ENCODE peak calls at places on chromosomes 2 and 18, in five cellular contexts. E, F, P, I and J are unnamed samples.

GRCh38 chr2:237923507-237924163 is 43.2 kb upstream of the UBE2F start:
- DNase-seq in E (peak), P (peak), I (peak), F (peak), J (peak)

GRCh38 chr2:184091456-184091855 is 506.9 kb upstream of the ZNF804A start:
- DNase-seq in E (no peak), I (no peak), F (no peak), P (no peak), J (no peak)

GRCh38 chr2:43458002-43458628 is 137.7 kb downstream of the THADA start:
- DNase-seq in E (peak), P (no peak), F (no peak), I (no peak), J (peak)

GRCh38 chr2:144084114-144084661 is 435.7 kb downstream of the ZEB2 start:
- DNase-seq in P (no peak), E (peak), I (no peak), F (no peak), J (no peak)

GRCh38 chr2:12287220-12287751 is 429.4 kb upstream of the TRIB2 start:
- DNase-seq in F (no peak), E (peak), I (no peak), P (no peak), J (no peak)

GRCh38 chr2:65554765-65555561 is 122.6 kb upstream of the SPRED2 start:
- DNase-seq in E (peak), P (no peak), F (no peak), I (no peak), J (no peak)

GRCh38 chr2:228681426-228681825 is 499.9 kb upstream of the SPHKAP start:
- DNase-seq in P (peak), F (no peak), E (peak), I (no peak), J (no peak)

GRCh38 chr2:207230261-207231105 is 64.7 kb upstream of the KLF7 start:
- DNase-seq in E (no peak), I (peak), F (no peak), P (peak), J (peak)

GRCh38 chr18:64653068-64653467 is 504.2 kb upstream of the LINC00305 start:
- DNase-seq in E (no peak), I (no peak), F (no peak), P (no peak), J (no peak)

GRCh38 chr2:68828887-68829708 is 42.1 kb downstream of the BMP10 start:
- DNase-seq in F (no peak), I (no peak), E (peak), P (peak), J (peak)

GRCh38 chr18:14912967-14913366 is 165.0 kb downstream of the ANKRD30B start:
- DNase-seq in F (no peak), P (no peak), I (no peak), E (no peak), J (no peak)

GRCh38 chr2:84846041-84846663 is 34.7 kb downstream of the TRABD2A start:
- DNase-seq in I (no peak), P (no peak), E (no peak), F (no peak), J (no peak)

GRCh38 chr2:97891611-97892010 is 104.1 kb downstream of the TMEM131 start:
- DNase-seq in I (no peak), P (no peak), F (no peak), E (no peak), J (no peak)

GRCh38 chr2:85503168-85503610 is 35.8 kb upstream of the MAT2A start:
- DNase-seq in F (no peak), E (no peak), I (no peak), P (no peak), J (no peak)

GRCh38 chr2:16149349-16150243 is 209.2 kb downstream of the MYCN start:
- DNase-seq in P (no peak), I (peak), F (no peak), E (no peak), J (no peak)

GRCh38 chr2:237691200-237691907 is 64.0 kb downstream of the LRRFIP1 start:
- DNase-seq in E (peak), F (peak), I (peak), P (peak), J (peak)

GRCh38 chr2:7436096-7436906 is 519.1 kb downstream of the RNF144A start:
- DNase-seq in F (no peak), I (no peak), E (no peak), P (no peak), J (no peak)

GRCh38 chr18:36977121-36977520 is 148.2 kb downstream of the KIAA1328 start:
- DNase-seq in P (no peak), E (no peak), I (no peak), F (no peak), J (no peak)

GRCh38 chr2:65969161-65969560 is 465.8 kb upstream of the MEIS1 start:
- DNase-seq in F (no peak), P (no peak), I (no peak), E (no peak), J (no peak)

GRCh38 chr2:226701052-226701451 is 98.6 kb downstream of the IRS1 start:
- DNase-seq in P (no peak), F (no peak), E (peak), I (no peak), J (no peak)

GRCh38 chr2:86223682-86224560 is 24.7 kb downstream of the MRPL35 start:
- DNase-seq in P (no peak), F (no peak), E (no peak), I (no peak), J (no peak)

GRCh38 chr2:5914831-5915611 is 222.8 kb downstream of the SOX11 start:
- DNase-seq in E (peak), P (peak), I (peak), F (peak), J (no peak)

GRCh38 chr2:12720181-12720580 is 3.4 kb downstream of the TRIB2 start:
- DNase-seq in E (peak), I (no peak), P (no peak), F (no peak), J (no peak)

GRCh38 chr2:9739508-9739907 is 103.8 kb upstream of the TAF1B start:
- DNase-seq in E (no peak), I (no peak), F (no peak), P (no peak), J (no peak)

GRCh38 chr2:12778369-12778768 is 61.6 kb downstream of the TRIB2 start:
- DNase-seq in E (no peak), I (no peak), P (no peak), F (no peak), J (no peak)

GRCh38 chr18:56473400-56474059 is 164.9 kb downstream of the TXNL1 start:
- DNase-seq in P (no peak), I (no peak), E (no peak), F (no peak), J (no peak)

GRCh38 chr2:230600285-230600684 is 112.4 kb upstream of the CAB39 start:
- DNase-seq in I (no peak), P (no peak), F (no peak), E (no peak), J (peak)

GRCh38 chr2:148350211-148350610 is 294.3 kb upstream of the EPC2 start:
- DNase-seq in I (no peak), P (no peak), E (no peak), F (no peak), J (no peak)

GRCh38 chr2:167750675-167751074 is 496.7 kb downstream of the STK39 start:
- DNase-seq in E (no peak), P (no peak), I (no peak), F (no peak), J (no peak)

GRCh38 chr2:64374686-64375085 is 79.3 kb upstream of the LGALSL start:
- DNase-seq in I (no peak), P (no peak), E (no peak), F (no peak), J (no peak)

GRCh38 chr2:213149949-213150314 is 1.5 kb downstream of the IKZF2 start:
- DNase-seq in F (peak), E (peak), I (no peak), P (no peak), J (no peak)

GRCh38 chr2:145689277-145689676 is 1169.4 kb upstream of the ZEB2 start:
- DNase-seq in P (no peak), I (no peak), E (no peak), F (no peak), J (no peak)

GRCh38 chr2:145682536-145683157 is 1162.7 kb upstream of the ZEB2 start:
- DNase-seq in F (no peak), P (no peak), E (no peak), I (no peak), J (no peak)

GRCh38 chr2:145687445-145688104 is 1167.7 kb upstream of the ZEB2 start:
- DNase-seq in P (peak), I (no peak), E (no peak), F (no peak), J (no peak)

GRCh38 chr2:145688156-145688555 is 1168.2 kb upstream of the ZEB2 start:
- DNase-seq in P (no peak), I (no peak), F (no peak), E (no peak), J (no peak)

DNA sequence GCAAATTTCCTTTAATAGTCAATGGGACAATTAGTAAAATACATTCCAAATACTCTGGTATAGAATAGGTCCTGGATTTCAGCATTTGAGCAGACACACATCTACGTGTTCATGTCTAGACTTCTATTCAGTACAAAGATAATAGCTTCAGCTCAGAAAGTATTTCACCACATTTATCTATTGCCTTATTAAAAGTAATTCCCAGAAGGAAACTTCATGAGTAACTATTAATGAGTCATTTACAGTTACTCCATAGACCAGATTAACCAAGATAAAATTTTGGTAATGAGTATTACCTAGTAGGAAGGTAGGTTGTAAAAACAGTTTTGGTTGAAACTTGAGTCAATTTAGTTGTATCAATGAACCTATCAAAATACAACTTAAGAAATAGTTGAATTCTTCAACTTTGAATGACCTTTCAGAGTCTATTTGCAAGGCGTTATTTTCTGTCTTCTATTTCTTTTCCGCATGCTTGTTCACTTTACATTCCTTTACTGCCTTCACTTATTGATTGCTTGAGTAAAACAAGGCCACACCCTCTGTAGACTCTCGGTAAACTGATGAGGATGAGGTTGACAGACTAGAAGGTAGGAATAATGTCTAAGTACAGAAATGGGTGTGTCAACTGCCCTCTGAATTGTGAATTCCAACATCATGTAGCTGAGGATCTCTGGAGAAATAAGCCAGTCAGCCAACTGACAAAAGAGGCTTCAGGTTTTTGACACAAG is 1165.6 kb upstream of the ZEB2 start:
- DNase-seq in I (no peak), P (no peak), F (no peak), E (peak), J (no peak)
- H2BK12ac ChIP-seq in I (no peak), P (no peak), F (no peak), E (no peak), J (no peak)

GRCh38 chr2:181376999-181377398 is 80.2 kb upstream of the ITGA4 start:
- DNase-seq in F (no peak), I (no peak), P (no peak), E (no peak), J (peak)
- H2BK12ac ChIP-seq in F (no peak), I (no peak), P (no peak), E (no peak), J (no peak)

GRCh38 chr2:118844261-118845004 is 3.0 kb downstream of the EN1 start:
- DNase-seq in E (no peak), P (peak), I (peak), F (no peak), J (no peak)
- H2BK12ac ChIP-seq in E (no peak), P (no peak), I (peak), F (no peak), J (no peak)

GRCh38 chr2:75634945-75635344 is 11.6 kb upstream of the MRPL19 start:
- DNase-seq in P (no peak), E (no peak), I (no peak), F (no peak), J (peak)
- H2BK12ac ChIP-seq in P (no peak), E (no peak), I (no peak), F (no peak), J (no peak)

GRCh38 chr2:217623513-217623912 is 379.3 kb downstream of the TNS1 start:
- DNase-seq in F (no peak), E (no peak), I (no peak), P (no peak), J (no peak)
- H2BK12ac ChIP-seq in F (no peak), E (no peak), I (no peak), P (no peak), J (no peak)

GRCh38 chr2:121707920-121708361 is 28.7 kb downstream of the NIFK start:
- DNase-seq in P (no peak), I (no peak), E (no peak), F (no peak), J (peak)
- H2BK12ac ChIP-seq in P (no peak), I (no peak), E (no peak), F (no peak), J (no peak)